ENCODE peak calls at places on chromosome 6, in nine cellular contexts. M is fibroblast of lung; U is CD4-positive, alpha-beta T cell; P is small intestine; T is colonic mucosa; N is adipocyte; C is CD8-positive, alpha-beta memory T cell; Z is astrocyte; E is hepatocyte. Y is an unnamed sample. For H3K9me3, the result is how much of the 10 kb centered on the place peaks cover.

GRCh38 chr6:45187841-45188240 is 140.3 kb upstream of the RUNX2 start:
- DNase-seq in M (peak), U (no peak), P (no peak), T (no peak), N (peak), C (no peak), Z (peak), E (no peak), Y (no peak)

GRCh38 chr6:143027058-143027457 is 33.6 kb upstream of the AIG1 start:
- DNase-seq in M (peak), U (peak), P (peak), T (peak), N (peak), C (peak), Z (no peak), E (peak), Y (peak)

GRCh38 chr6:43120938-43121913 is 45.1 kb downstream of the PTK7 start:
- DNase-seq in M (peak), U (no peak), P (no peak), T (no peak), N (peak), C (no peak), Z (peak), E (peak), Y (no peak)

GRCh38 chr6:154537942-154538341 is 27.5 kb upstream of the CNKSR3 start:
- DNase-seq in M (peak), U (no peak), P (peak), T (peak), N (no peak), C (no peak), Z (no peak), E (no peak), Y (no peak)

GRCh38 chr6:25053875-25054371 is 118.2 kb upstream of the RIPOR2 start:
- DNase-seq in M (peak), U (no peak), P (no peak), T (no peak), N (peak), C (no peak), Z (peak), E (no peak), Y (no peak)

GRCh38 chr6:169854083-169854725 is 102.8 kb downstream of the ERMARD start:
- DNase-seq in M (no peak), U (no peak), P (no peak), T (peak), N (no peak), C (no peak), Z (no peak), E (no peak), Y (no peak)

GRCh38 chr6:148200302-148200701 is 142.3 kb upstream of the SASH1 start:
- DNase-seq in M (no peak), U (no peak), P (peak), T (no peak), N (no peak), C (no peak), Z (no peak), E (no peak), Y (no peak)

GRCh38 chr6:42637681-42638080 is 73.9 kb downstream of the UBR2 start:
- DNase-seq in M (no peak), U (no peak), P (no peak), T (no peak), N (no peak), C (no peak), Z (no peak), E (no peak), Y (no peak)

GRCh38 chr6:154590770-154591169 is 80.3 kb upstream of the CNKSR3 start:
- DNase-seq in M (no peak), U (no peak), P (peak), T (peak), N (no peak), C (no peak), Z (no peak), E (no peak), Y (no peak)

GRCh38 chr6:24445704-24446103 is 43.0 kb downstream of the MRS2 start:
- DNase-seq in M (no peak), U (no peak), P (no peak), T (no peak), N (no peak), C (no peak), Z (no peak), E (no peak), Y (no peak)

GRCh38 chr6:50264995-50265571 is 215.4 kb upstream of the DEFB112 start:
- DNase-seq in M (peak), U (no peak), P (no peak), T (no peak), N (no peak), C (no peak), Z (no peak), E (peak), Y (no peak)

GRCh38 chr6:37324131-37325033 is 29.4 kb upstream of the RNF8 start:
- DNase-seq in M (peak), U (no peak), P (peak), T (no peak), N (peak), C (no peak), Z (peak), E (no peak), Y (no peak)

GRCh38 chr6:134537146-134537555 is 219.2 kb upstream of the SGK1 start:
- DNase-seq in M (peak), U (no peak), P (no peak), T (no peak), N (peak), C (no peak), Z (peak), E (no peak), Y (no peak)

GRCh38 chr6:1686117-1687098 is 76.7 kb downstream of the FOXC1 start:
- DNase-seq in M (peak), U (no peak), P (no peak), T (no peak), N (peak), C (no peak), Z (peak), E (no peak), Y (no peak)

GRCh38 chr6:81241717-81242116 is 510.8 kb downstream of the TENT5A start:
- DNase-seq in M (peak), U (no peak), P (peak), T (no peak), N (peak), C (no peak), Z (peak), E (peak), Y (no peak)

GRCh38 chr6:29142349-29142748 is 28.4 kb upstream of the OR2J2 start:
- DNase-seq in M (no peak), U (no peak), P (no peak), T (no peak), N (no peak), C (no peak), Z (no peak), E (no peak), Y (no peak)

GRCh38 chr6:170552765-170553685 is at the start of gene PSMB1:
- DNase-seq in M (peak), U (peak), P (peak), T (peak), N (peak), C (peak), Z (peak), E (peak), Y (peak)

GRCh38 chr6:119351005-119351394 is 1.4 kb upstream of the MAN1A1 start:
- DNase-seq in M (peak), U (no peak), P (peak), T (no peak), N (peak), C (no peak), Z (peak), E (peak), Y (no peak)

GRCh38 chr6:158684745-158685355 is 35.0 kb downstream of the SYTL3 start:
- DNase-seq in M (no peak), U (no peak), P (no peak), T (peak), N (no peak), C (no peak), Z (no peak), E (no peak), Y (no peak)

GRCh38 chr6:116631379-116631990 is 15.2 kb downstream of the RSPH4A start:
- DNase-seq in M (no peak), U (no peak), P (no peak), T (no peak), N (no peak), C (no peak), Z (no peak), E (peak), Y (no peak)

GRCh38 chr6:32046450-32047083 is 8.4 kb downstream of the CYP21A2 start:
- DNase-seq in M (peak), U (no peak), P (no peak), T (peak), N (peak), C (no peak), Z (no peak), E (peak), Y (no peak)

GRCh38 chr6:30006170-30007131 is 54.6 kb upstream of the POLR1H start:
- DNase-seq in M (no peak), U (peak), P (peak), T (peak), N (peak), C (no peak), Z (no peak), E (peak), Y (no peak)

GRCh38 chr6:4004249-4004648 is 74.7 kb downstream of the FAM217A start:
- DNase-seq in M (no peak), U (no peak), P (no peak), T (no peak), N (no peak), C (no peak), Z (no peak), E (no peak), Y (no peak)

GRCh38 chr6:16729744-16730143 is 31.5 kb downstream of the ATXN1 start:
- DNase-seq in M (no peak), U (no peak), P (no peak), T (no peak), N (no peak), C (no peak), Z (no peak), E (no peak), Y (no peak)

GRCh38 chr6:15885624-15886023 is 222.8 kb upstream of the DTNBP1 start:
- DNase-seq in M (no peak), U (no peak), P (no peak), T (no peak), N (no peak), C (no peak), Z (no peak), E (no peak), Y (no peak)

GRCh38 chr6:40160826-40161225 is 226.6 kb upstream of the MOCS1 start:
- DNase-seq in M (no peak), U (no peak), P (peak), T (no peak), N (no peak), C (no peak), Z (no peak), E (peak), Y (no peak)

GRCh38 chr6:52670502-52671409 is at the start of gene TMEM14A:
- DNase-seq in M (peak), U (peak), P (peak), T (peak), N (peak), C (peak), Z (peak), E (peak), Y (peak)

GRCh38 chr6:170522565-170523183 is 30.4 kb downstream of the PSMB1 start:
- DNase-seq in M (peak), U (no peak), P (no peak), T (no peak), N (peak), C (no peak), Z (no peak), E (peak), Y (no peak)

GRCh38 chr6:20704325-20704724 is 170.1 kb downstream of the CDKAL1 start:
- DNase-seq in M (no peak), U (no peak), P (no peak), T (no peak), N (no peak), C (no peak), Z (no peak), E (no peak), Y (no peak)

GRCh38 chr6:24574809-24575208 is 71.2 kb downstream of the KIAA0319 start:
- DNase-seq in M (no peak), U (no peak), P (no peak), T (no peak), N (peak), C (no peak), Z (no peak), E (no peak), Y (no peak)

GRCh38 chr6:13140972-13141371 is 187.4 kb downstream of the TBC1D7 start:
- DNase-seq in M (no peak), U (no peak), P (no peak), T (no peak), N (no peak), C (no peak), Z (no peak), E (no peak), Y (no peak)

GRCh38 chr6:37262446-37263026 is 4.6 kb upstream of the TMEM217 start:
- DNase-seq in M (no peak), U (no peak), P (no peak), T (no peak), N (no peak), C (no peak), Z (no peak), E (no peak), Y (no peak)

GRCh38 chr6:22320750-22321149 is 23.9 kb upstream of the PRL start:
- DNase-seq in M (peak), U (no peak), P (no peak), T (no peak), N (peak), C (no peak), Z (peak), E (peak), Y (no peak)

GRCh38 chr6:44285552-44286284 is 15.5 kb downstream of the TMEM151B start:
- DNase-seq in M (no peak), U (no peak), P (no peak), T (no peak), N (peak), C (no peak), Z (no peak), E (no peak), Y (no peak)

DNA sequence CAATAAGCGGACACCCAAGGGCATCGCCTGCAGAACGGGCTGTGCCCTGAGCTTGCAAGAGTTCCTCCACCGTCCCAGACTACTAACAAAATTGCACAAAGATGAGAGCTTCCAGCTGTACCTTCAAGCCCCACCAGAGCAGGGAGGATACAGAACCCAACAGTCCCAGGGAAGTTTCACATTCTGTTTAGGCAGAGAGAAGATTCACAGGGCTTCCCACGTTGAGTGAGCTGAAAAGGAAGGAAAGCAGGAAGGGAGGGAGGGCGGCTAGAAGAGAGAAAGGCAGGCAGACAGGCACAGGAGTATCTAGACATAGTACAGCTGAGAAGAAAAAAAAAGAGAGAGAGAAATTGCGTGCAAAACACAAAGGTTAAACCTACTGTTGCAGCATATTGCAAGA is 112.5 kb upstream of the AFDN start:
- DNase-seq in M (no peak), U (no peak), P (no peak), T (no peak), N (no peak), C (no peak), Z (no peak), E (no peak), Y (no peak)
- H3K9me3 ChIP-seq in M (under half), U (under half), P (under half), T (under half), N (under half), C (under half), Z (under half), E (under half), Y (under half)

GRCh38 chr6:164453835-164454234 is 855.6 kb downstream of the C6orf118 start:
- DNase-seq in M (no peak), U (no peak), P (no peak), T (no peak), N (no peak), C (no peak), Z (no peak), E (no peak), Y (no peak)

DNA sequence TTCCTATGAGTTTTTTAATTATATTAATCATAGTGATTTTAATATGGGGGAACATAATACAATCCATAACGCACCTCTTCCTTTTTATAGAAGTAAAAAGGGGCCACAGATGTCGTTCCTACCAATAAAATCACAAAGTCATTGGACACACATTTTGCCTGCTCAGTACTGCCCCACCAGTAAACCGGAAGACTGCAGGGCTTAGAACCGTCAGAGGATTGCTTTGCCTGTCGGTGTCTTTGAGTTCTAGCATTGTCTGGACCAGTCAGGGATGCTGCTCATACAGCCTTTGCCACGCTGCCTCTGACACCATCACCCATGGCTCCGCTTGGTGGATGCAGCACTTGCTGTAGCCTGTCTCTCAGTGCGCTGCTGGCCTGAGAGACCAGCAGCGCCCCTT is 853.6 kb downstream of the C6orf118 start:
- DNase-seq in M (no peak), U (no peak), P (no peak), T (no peak), N (no peak), C (no peak), Z (no peak), E (no peak), Y (no peak)
- H3K9me3 ChIP-seq in M (under half), U (under half), P (under half), T (under half), N (under half), C (under half), Z (under half), E (under half), Y (under half)

GRCh38 chr6:152583888-152584287 is 53.3 kb downstream of the SYNE1 start:
- DNase-seq in M (no peak), U (no peak), P (no peak), T (no peak), N (no peak), C (no peak), Z (no peak), E (no peak), Y (no peak)
- H3K9me3 ChIP-seq in M (under half), U (under half), P (under half), T (under half), N (under half), C (under half), Z (under half), E (under half), Y (under half)

GRCh38 chr6:6323352-6323751 is 2.9 kb upstream of the F13A1 start:
- DNase-seq in M (no peak), U (no peak), P (no peak), T (no peak), N (no peak), C (no peak), Z (no peak), E (no peak), Y (no peak)

GRCh38 chr6:6317825-6318733 is 2.4 kb downstream of the F13A1 start:
- DNase-seq in M (no peak), U (no peak), P (no peak), T (no peak), N (no peak), C (no peak), Z (no peak), E (no peak), Y (no peak)

GRCh38 chr6:6319947-6320811 is at the start of gene F13A1:
- DNase-seq in M (no peak), U (no peak), P (no peak), T (no peak), N (no peak), C (no peak), Z (no peak), E (no peak), Y (no peak)

GRCh38 chr6:6317386-6317785 is 3.1 kb downstream of the F13A1 start:
- DNase-seq in M (no peak), U (no peak), P (no peak), T (no peak), N (no peak), C (no peak), Z (no peak), E (no peak), Y (no peak)

DNA sequence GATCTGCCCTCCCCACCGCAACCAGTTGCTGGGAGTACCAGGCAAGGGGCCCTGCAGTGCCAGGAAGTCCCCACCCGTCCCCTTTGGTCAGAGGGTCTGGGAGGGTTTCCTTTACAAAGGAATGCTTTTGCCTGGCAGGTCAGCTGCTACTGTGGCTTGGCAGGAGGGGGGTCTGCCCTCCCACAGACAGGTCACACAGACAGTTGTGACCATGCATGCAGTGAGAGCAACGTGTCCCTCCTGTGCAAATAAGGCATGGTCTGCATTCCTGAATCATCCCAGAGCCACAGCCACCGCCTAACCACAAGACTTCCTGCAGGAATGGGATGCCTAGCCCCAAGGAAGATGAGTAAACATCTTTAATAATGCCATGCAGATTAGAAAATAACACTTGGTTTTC is 439 bp upstream of the F13A1 start:
- DNase-seq in M (no peak), U (no peak), P (no peak), T (no peak), N (no peak), C (no peak), Z (no peak), E (no peak), Y (no peak)
- H3K9me3 ChIP-seq in M (under half), U (under half), P (under half), T (under half), N (under half), C (under half), Z (under half), E (under half), Y (under half)

GRCh38 chr6:164817662-164818061 is 491.7 kb downstream of the C6orf118 start:
- DNase-seq in M (no peak), U (no peak), P (no peak), T (no peak), N (no peak), C (no peak), Z (no peak), E (no peak), Y (no peak)

GRCh38 chr6:164807125-164807524 is 502.3 kb downstream of the C6orf118 start:
- DNase-seq in M (no peak), U (no peak), P (no peak), T (no peak), N (no peak), C (no peak), Z (no peak), E (no peak), Y (no peak)

GRCh38 chr6:164812706-164813105 is 496.7 kb downstream of the C6orf118 start:
- DNase-seq in M (no peak), U (no peak), P (no peak), T (no peak), N (no peak), C (no peak), Z (no peak), E (no peak), Y (no peak)
- H3K9me3 ChIP-seq in M (under half), U (under half), P (under half), T (under half), N (under half), C (under half), Z (under half), E (under half), Y (under half)